ENCODE peak calls at places on chromosomes 6 and 20, in ten cellular contexts. R is activated CD4-positive, alpha-beta T cell treated with anti-CD3 and anti-CD28 coated beads for 24 hours; A is activated T-helper 1 cell treated with anti-CD3 and anti-CD28 coated beads, Interleukin-2, amount 50 U/mL, for 16 hours; O is HCT116; C is HS-5; X is activated naive CD4-positive, alpha-beta T cell treated with anti-CD3 and anti-CD28 coated beads for 36 hours; N is HuH-7; L is AG20443; F is mesendoderm; J is iPS-NIHi11. V is an unnamed sample.
A peak's percentile ranks its signal among the peaks of the same experiment; 100 is the strongest.

GRCh38 chr6:37033255-37033654 is 27.8 kb downstream of the FGD2 start:
- DNase-seq in R (peak; percentile 40), A (no peak), O (no peak), C (no peak), X (peak; percentile 76), N (no peak), L (no peak), F (no peak), J (no peak), V (no peak)

GRCh38 chr6:6689413-6690143 is 101.1 kb downstream of the LY86 start:
- DNase-seq in R (no peak), A (no peak), O (no peak), C (no peak), X (no peak), N (no peak), L (peak; percentile 59), F (no peak), J (no peak), V (peak; percentile 60)

GRCh38 chr6:55040102-55040848 is 134.0 kb upstream of the HCRTR2 start:
- DNase-seq in R (no peak), A (no peak), O (no peak), C (peak; percentile 92), X (no peak), N (no peak), L (peak; percentile 20), F (no peak), J (no peak), V (no peak)

GRCh38 chr20:61508301-61508700 is 256.2 kb downstream of the CDH4 start:
- DNase-seq in R (no peak), A (no peak), O (no peak), C (no peak), X (no peak), N (no peak), L (no peak), F (no peak), J (no peak), V (no peak)

GRCh38 chr20:31663838-31664695 is 26.4 kb downstream of the COX4I2 start:
- DNase-seq in R (no peak), A (no peak), O (no peak), C (no peak), X (peak; percentile 50), N (peak; percentile 85), L (no peak), F (peak; percentile 69), J (no peak), V (no peak)

GRCh38 chr6:144909753-144910280 is 624.7 kb downstream of the UTRN start:
- DNase-seq in R (no peak), A (no peak), O (no peak), C (no peak), X (no peak), N (no peak), L (no peak), F (peak; percentile 19), J (no peak), V (no peak)

GRCh38 chr20:63701051-63701328 is 4.5 kb downstream of the TNFRSF6B start:
- DNase-seq in R (no peak), A (no peak), O (no peak), C (no peak), X (no peak), N (no peak), L (no peak), F (no peak), J (no peak), V (no peak)

GRCh38 chr6:42929088-42929927 is at the start of gene CNPY3:
- DNase-seq in R (peak; percentile 90), A (peak; percentile 87), O (peak; percentile 98), C (peak; percentile 97), X (peak; percentile 98), N (peak; percentile 92), L (peak; percentile 96), F (peak; percentile 100), J (peak; percentile 91), V (peak; percentile 98)

GRCh38 chr20:22584630-22584921 is 204 bp upstream of the FOXA2 start:
- DNase-seq in R (no peak), A (no peak), O (no peak), C (no peak), X (no peak), N (peak; percentile 99), L (no peak), F (peak; percentile 84), J (no peak), V (no peak)

GRCh38 chr6:25280617-25280990 is 1.4 kb downstream of the CARMIL1 start:
- DNase-seq in R (no peak), A (no peak), O (no peak), C (no peak), X (no peak), N (no peak), L (no peak), F (no peak), J (no peak), V (peak; percentile 22)

GRCh38 chr6:45881705-45882435 is 133.8 kb downstream of the CLIC5 start:
- DNase-seq in R (no peak), A (no peak), O (no peak), C (no peak), X (no peak), N (no peak), L (peak; percentile 17), F (no peak), J (no peak), V (no peak)